ENCODE peak calls at places on chromosome 6, in nine cellular contexts. One of them, this sample, is unnamed.

GRCh38 chr6:63635165-63635562 is 438 bp upstream of the PHF3 start:
- DNase-seq in midbrain: peak
- DNase-seq in activated CD8-positive, alpha-beta memory T cell treated with anti-CD3 and anti-CD28 coated beads for 1 hour: no peak
- DNase-seq in AG10803: no peak
- DNase-seq in cardiac muscle cell: no peak
- DNase-seq in fibroblast of pulmonary artery: no peak
- DNase-seq in psoas muscle: no peak
- DNase-seq in stimulated activated CD4-positive, alpha-beta T cell treated with anti-CD3 and anti-CD28 coated beads, TNF-alpha, amount 100 ng/mL, for 48 hours: peak
- DNase-seq in hypothalamus: no peak
- DNase-seq in this sample: no peak

GRCh38 chr6:111625511-111626331 is 20.0 kb upstream of the TRAF3IP2 start:
- DNase-seq in hypothalamus: peak
- DNase-seq in fibroblast of pulmonary artery: peak
- DNase-seq in AG10803: peak
- DNase-seq in stimulated activated CD4-positive, alpha-beta T cell treated with anti-CD3 and anti-CD28 coated beads, TNF-alpha, amount 100 ng/mL, for 48 hours: no peak
- DNase-seq in activated CD8-positive, alpha-beta memory T cell treated with anti-CD3 and anti-CD28 coated beads for 1 hour: no peak
- DNase-seq in midbrain: peak
- DNase-seq in cardiac muscle cell: peak
- DNase-seq in psoas muscle: peak
- DNase-seq in this sample: no peak

GRCh38 chr6:7261030-7261841 is 51.8 kb downstream of the SSR1 start:
- DNase-seq in hypothalamus: peak
- DNase-seq in AG10803: peak
- DNase-seq in stimulated activated CD4-positive, alpha-beta T cell treated with anti-CD3 and anti-CD28 coated beads, TNF-alpha, amount 100 ng/mL, for 48 hours: peak
- DNase-seq in cardiac muscle cell: peak
- DNase-seq in fibroblast of pulmonary artery: peak
- DNase-seq in activated CD8-positive, alpha-beta memory T cell treated with anti-CD3 and anti-CD28 coated beads for 1 hour: no peak
- DNase-seq in midbrain: peak
- DNase-seq in psoas muscle: peak
- DNase-seq in this sample: peak

GRCh38 chr6:79374308-79374707 is 139.8 kb upstream of the HMGN3 start:
- DNase-seq in cardiac muscle cell: no peak
- DNase-seq in psoas muscle: no peak
- DNase-seq in midbrain: no peak
- DNase-seq in stimulated activated CD4-positive, alpha-beta T cell treated with anti-CD3 and anti-CD28 coated beads, TNF-alpha, amount 100 ng/mL, for 48 hours: no peak
- DNase-seq in AG10803: no peak
- DNase-seq in activated CD8-positive, alpha-beta memory T cell treated with anti-CD3 and anti-CD28 coated beads for 1 hour: no peak
- DNase-seq in fibroblast of pulmonary artery: no peak
- DNase-seq in hypothalamus: no peak
- DNase-seq in this sample: no peak

GRCh38 chr6:31901415-31901952 is 402 bp downstream of the ZBTB12 start:
- DNase-seq in hypothalamus: peak
- DNase-seq in psoas muscle: peak
- DNase-seq in stimulated activated CD4-positive, alpha-beta T cell treated with anti-CD3 and anti-CD28 coated beads, TNF-alpha, amount 100 ng/mL, for 48 hours: peak
- DNase-seq in cardiac muscle cell: peak
- DNase-seq in activated CD8-positive, alpha-beta memory T cell treated with anti-CD3 and anti-CD28 coated beads for 1 hour: peak
- DNase-seq in fibroblast of pulmonary artery: peak
- DNase-seq in midbrain: peak
- DNase-seq in AG10803: peak
- DNase-seq in this sample: peak

GRCh38 chr6:146422789-146423188 is 120.8 kb upstream of the RAB32 start:
- DNase-seq in AG10803: no peak
- DNase-seq in midbrain: no peak
- DNase-seq in activated CD8-positive, alpha-beta memory T cell treated with anti-CD3 and anti-CD28 coated beads for 1 hour: no peak
- DNase-seq in stimulated activated CD4-positive, alpha-beta T cell treated with anti-CD3 and anti-CD28 coated beads, TNF-alpha, amount 100 ng/mL, for 48 hours: no peak
- DNase-seq in psoas muscle: no peak
- DNase-seq in cardiac muscle cell: no peak
- DNase-seq in hypothalamus: no peak
- DNase-seq in fibroblast of pulmonary artery: no peak
- DNase-seq in this sample: no peak

GRCh38 chr6:75691012-75691411 is 58.0 kb upstream of the MYO6 start:
- DNase-seq in activated CD8-positive, alpha-beta memory T cell treated with anti-CD3 and anti-CD28 coated beads for 1 hour: no peak
- DNase-seq in midbrain: no peak
- DNase-seq in hypothalamus: no peak
- DNase-seq in cardiac muscle cell: no peak
- DNase-seq in stimulated activated CD4-positive, alpha-beta T cell treated with anti-CD3 and anti-CD28 coated beads, TNF-alpha, amount 100 ng/mL, for 48 hours: no peak
- DNase-seq in psoas muscle: no peak
- DNase-seq in fibroblast of pulmonary artery: peak
- DNase-seq in AG10803: peak
- DNase-seq in this sample: no peak

GRCh38 chr6:31580807-31581437 is 1.3 kb downstream of the LTB start:
- DNase-seq in fibroblast of pulmonary artery: peak
- DNase-seq in hypothalamus: peak
- DNase-seq in midbrain: peak
- DNase-seq in stimulated activated CD4-positive, alpha-beta T cell treated with anti-CD3 and anti-CD28 coated beads, TNF-alpha, amount 100 ng/mL, for 48 hours: peak
- DNase-seq in activated CD8-positive, alpha-beta memory T cell treated with anti-CD3 and anti-CD28 coated beads for 1 hour: peak
- DNase-seq in AG10803: peak
- DNase-seq in psoas muscle: peak
- DNase-seq in cardiac muscle cell: peak
- DNase-seq in this sample: peak

GRCh38 chr6:12051861-12052368 is 39.8 kb downstream of the HIVEP1 start:
- DNase-seq in psoas muscle: no peak
- DNase-seq in midbrain: no peak
- DNase-seq in AG10803: peak
- DNase-seq in cardiac muscle cell: no peak
- DNase-seq in stimulated activated CD4-positive, alpha-beta T cell treated with anti-CD3 and anti-CD28 coated beads, TNF-alpha, amount 100 ng/mL, for 48 hours: peak
- DNase-seq in fibroblast of pulmonary artery: no peak
- DNase-seq in activated CD8-positive, alpha-beta memory T cell treated with anti-CD3 and anti-CD28 coated beads for 1 hour: no peak
- DNase-seq in hypothalamus: no peak
- DNase-seq in this sample: no peak

GRCh38 chr6:3531481-3531880 is 74.6 kb upstream of the SLC22A23 start:
- DNase-seq in stimulated activated CD4-positive, alpha-beta T cell treated with anti-CD3 and anti-CD28 coated beads, TNF-alpha, amount 100 ng/mL, for 48 hours: no peak
- DNase-seq in psoas muscle: no peak
- DNase-seq in cardiac muscle cell: no peak
- DNase-seq in hypothalamus: no peak
- DNase-seq in AG10803: no peak
- DNase-seq in midbrain: no peak
- DNase-seq in activated CD8-positive, alpha-beta memory T cell treated with anti-CD3 and anti-CD28 coated beads for 1 hour: no peak
- DNase-seq in fibroblast of pulmonary artery: no peak
- DNase-seq in this sample: no peak

GRCh38 chr6:122770835-122771601 is 8.5 kb upstream of the FABP7 start:
- DNase-seq in fibroblast of pulmonary artery: no peak
- DNase-seq in psoas muscle: no peak
- DNase-seq in cardiac muscle cell: peak
- DNase-seq in midbrain: no peak
- DNase-seq in activated CD8-positive, alpha-beta memory T cell treated with anti-CD3 and anti-CD28 coated beads for 1 hour: no peak
- DNase-seq in stimulated activated CD4-positive, alpha-beta T cell treated with anti-CD3 and anti-CD28 coated beads, TNF-alpha, amount 100 ng/mL, for 48 hours: no peak
- DNase-seq in AG10803: no peak
- DNase-seq in hypothalamus: no peak
- DNase-seq in this sample: no peak

GRCh38 chr6:143410859-143411270 is 39.6 kb downstream of the ADAT2 start:
- DNase-seq in midbrain: no peak
- DNase-seq in AG10803: peak
- DNase-seq in fibroblast of pulmonary artery: no peak
- DNase-seq in psoas muscle: no peak
- DNase-seq in hypothalamus: no peak
- DNase-seq in activated CD8-positive, alpha-beta memory T cell treated with anti-CD3 and anti-CD28 coated beads for 1 hour: no peak
- DNase-seq in stimulated activated CD4-positive, alpha-beta T cell treated with anti-CD3 and anti-CD28 coated beads, TNF-alpha, amount 100 ng/mL, for 48 hours: no peak
- DNase-seq in cardiac muscle cell: no peak
- DNase-seq in this sample: no peak

GRCh38 chr6:31354788-31355539 is 2.0 kb downstream of the HLA-B start:
- DNase-seq in stimulated activated CD4-positive, alpha-beta T cell treated with anti-CD3 and anti-CD28 coated beads, TNF-alpha, amount 100 ng/mL, for 48 hours: no peak
- DNase-seq in cardiac muscle cell: peak
- DNase-seq in midbrain: no peak
- DNase-seq in activated CD8-positive, alpha-beta memory T cell treated with anti-CD3 and anti-CD28 coated beads for 1 hour: no peak
- DNase-seq in psoas muscle: no peak
- DNase-seq in fibroblast of pulmonary artery: no peak
- DNase-seq in hypothalamus: no peak
- DNase-seq in AG10803: no peak
- DNase-seq in this sample: no peak

GRCh38 chr6:157831424-157832249 is 8.6 kb downstream of the SNX9 start:
- DNase-seq in cardiac muscle cell: no peak
- DNase-seq in fibroblast of pulmonary artery: no peak
- DNase-seq in stimulated activated CD4-positive, alpha-beta T cell treated with anti-CD3 and anti-CD28 coated beads, TNF-alpha, amount 100 ng/mL, for 48 hours: no peak
- DNase-seq in AG10803: no peak
- DNase-seq in activated CD8-positive, alpha-beta memory T cell treated with anti-CD3 and anti-CD28 coated beads for 1 hour: no peak
- DNase-seq in psoas muscle: no peak
- DNase-seq in midbrain: no peak
- DNase-seq in hypothalamus: no peak
- DNase-seq in this sample: no peak

GRCh38 chr6:146526192-146526591 is 17.4 kb upstream of the RAB32 start:
- DNase-seq in psoas muscle: no peak
- DNase-seq in stimulated activated CD4-positive, alpha-beta T cell treated with anti-CD3 and anti-CD28 coated beads, TNF-alpha, amount 100 ng/mL, for 48 hours: no peak
- DNase-seq in AG10803: peak
- DNase-seq in fibroblast of pulmonary artery: peak
- DNase-seq in activated CD8-positive, alpha-beta memory T cell treated with anti-CD3 and anti-CD28 coated beads for 1 hour: no peak
- DNase-seq in hypothalamus: no peak
- DNase-seq in midbrain: peak
- DNase-seq in cardiac muscle cell: no peak
- DNase-seq in this sample: no peak

GRCh38 chr6:138680085-138680484 is 93.5 kb upstream of the CCDC28A start:
- DNase-seq in fibroblast of pulmonary artery: no peak
- DNase-seq in psoas muscle: no peak
- DNase-seq in activated CD8-positive, alpha-beta memory T cell treated with anti-CD3 and anti-CD28 coated beads for 1 hour: no peak
- DNase-seq in hypothalamus: no peak
- DNase-seq in cardiac muscle cell: no peak
- DNase-seq in midbrain: no peak
- DNase-seq in AG10803: no peak
- DNase-seq in stimulated activated CD4-positive, alpha-beta T cell treated with anti-CD3 and anti-CD28 coated beads, TNF-alpha, amount 100 ng/mL, for 48 hours: no peak
- DNase-seq in this sample: no peak

GRCh38 chr6:710601-711571 is 17.9 kb upstream of the EXOC2 start:
- DNase-seq in midbrain: peak
- DNase-seq in activated CD8-positive, alpha-beta memory T cell treated with anti-CD3 and anti-CD28 coated beads for 1 hour: no peak
- DNase-seq in cardiac muscle cell: peak
- DNase-seq in AG10803: peak
- DNase-seq in fibroblast of pulmonary artery: peak
- DNase-seq in hypothalamus: peak
- DNase-seq in psoas muscle: peak
- DNase-seq in stimulated activated CD4-positive, alpha-beta T cell treated with anti-CD3 and anti-CD28 coated beads, TNF-alpha, amount 100 ng/mL, for 48 hours: peak
- DNase-seq in this sample: peak

GRCh38 chr6:92589970-92590369 is 829.4 kb downstream of the EPHA7 start:
- DNase-seq in cardiac muscle cell: no peak
- DNase-seq in AG10803: peak
- DNase-seq in midbrain: no peak
- DNase-seq in hypothalamus: no peak
- DNase-seq in stimulated activated CD4-positive, alpha-beta T cell treated with anti-CD3 and anti-CD28 coated beads, TNF-alpha, amount 100 ng/mL, for 48 hours: no peak
- DNase-seq in psoas muscle: no peak
- DNase-seq in fibroblast of pulmonary artery: no peak
- DNase-seq in activated CD8-positive, alpha-beta memory T cell treated with anti-CD3 and anti-CD28 coated beads for 1 hour: no peak
- DNase-seq in this sample: no peak

GRCh38 chr6:11779308-11780096 is 899 bp upstream of the ADTRP start:
- DNase-seq in cardiac muscle cell: no peak
- DNase-seq in midbrain: peak
- DNase-seq in psoas muscle: no peak
- DNase-seq in AG10803: no peak
- DNase-seq in stimulated activated CD4-positive, alpha-beta T cell treated with anti-CD3 and anti-CD28 coated beads, TNF-alpha, amount 100 ng/mL, for 48 hours: no peak
- DNase-seq in activated CD8-positive, alpha-beta memory T cell treated with anti-CD3 and anti-CD28 coated beads for 1 hour: no peak
- DNase-seq in fibroblast of pulmonary artery: no peak
- DNase-seq in hypothalamus: peak
- DNase-seq in this sample: no peak

GRCh38 chr6:449486-450419 is 58.2 kb downstream of the IRF4 start:
- DNase-seq in psoas muscle: no peak
- DNase-seq in cardiac muscle cell: no peak
- DNase-seq in activated CD8-positive, alpha-beta memory T cell treated with anti-CD3 and anti-CD28 coated beads for 1 hour: no peak
- DNase-seq in hypothalamus: no peak
- DNase-seq in stimulated activated CD4-positive, alpha-beta T cell treated with anti-CD3 and anti-CD28 coated beads, TNF-alpha, amount 100 ng/mL, for 48 hours: no peak
- DNase-seq in midbrain: no peak
- DNase-seq in fibroblast of pulmonary artery: no peak
- DNase-seq in AG10803: no peak
- DNase-seq in this sample: no peak

GRCh38 chr6:118735320-118735719 is 83.9 kb upstream of the CEP85L start:
- DNase-seq in psoas muscle: no peak
- DNase-seq in hypothalamus: no peak
- DNase-seq in midbrain: no peak
- DNase-seq in cardiac muscle cell: peak
- DNase-seq in AG10803: no peak
- DNase-seq in fibroblast of pulmonary artery: peak
- DNase-seq in activated CD8-positive, alpha-beta memory T cell treated with anti-CD3 and anti-CD28 coated beads for 1 hour: no peak
- DNase-seq in stimulated activated CD4-positive, alpha-beta T cell treated with anti-CD3 and anti-CD28 coated beads, TNF-alpha, amount 100 ng/mL, for 48 hours: no peak
- DNase-seq in this sample: no peak

GRCh38 chr6:169445661-169446581 is 192.3 kb upstream of the THBS2 start:
- DNase-seq in activated CD8-positive, alpha-beta memory T cell treated with anti-CD3 and anti-CD28 coated beads for 1 hour: no peak
- DNase-seq in fibroblast of pulmonary artery: no peak
- DNase-seq in psoas muscle: no peak
- DNase-seq in cardiac muscle cell: no peak
- DNase-seq in AG10803: no peak
- DNase-seq in hypothalamus: no peak
- DNase-seq in stimulated activated CD4-positive, alpha-beta T cell treated with anti-CD3 and anti-CD28 coated beads, TNF-alpha, amount 100 ng/mL, for 48 hours: no peak
- DNase-seq in midbrain: no peak
- DNase-seq in this sample: no peak

GRCh38 chr6:166862287-166862977 is 93.9 kb downstream of the RNASET2 start:
- DNase-seq in cardiac muscle cell: peak
- DNase-seq in hypothalamus: peak
- DNase-seq in activated CD8-positive, alpha-beta memory T cell treated with anti-CD3 and anti-CD28 coated beads for 1 hour: no peak
- DNase-seq in fibroblast of pulmonary artery: no peak
- DNase-seq in midbrain: peak
- DNase-seq in psoas muscle: no peak
- DNase-seq in AG10803: no peak
- DNase-seq in stimulated activated CD4-positive, alpha-beta T cell treated with anti-CD3 and anti-CD28 coated beads, TNF-alpha, amount 100 ng/mL, for 48 hours: peak
- DNase-seq in this sample: no peak

GRCh38 chr6:17167327-17167979 is 65.6 kb downstream of the STMND1 start:
- DNase-seq in midbrain: peak
- DNase-seq in hypothalamus: peak
- DNase-seq in cardiac muscle cell: peak
- DNase-seq in stimulated activated CD4-positive, alpha-beta T cell treated with anti-CD3 and anti-CD28 coated beads, TNF-alpha, amount 100 ng/mL, for 48 hours: no peak
- DNase-seq in fibroblast of pulmonary artery: peak
- DNase-seq in AG10803: peak
- DNase-seq in activated CD8-positive, alpha-beta memory T cell treated with anti-CD3 and anti-CD28 coated beads for 1 hour: no peak
- DNase-seq in psoas muscle: peak
- DNase-seq in this sample: no peak

GRCh38 chr6:85551264-85551663 is 42.4 kb downstream of the SNX14 start:
- DNase-seq in cardiac muscle cell: no peak
- DNase-seq in psoas muscle: no peak
- DNase-seq in AG10803: no peak
- DNase-seq in midbrain: no peak
- DNase-seq in stimulated activated CD4-positive, alpha-beta T cell treated with anti-CD3 and anti-CD28 coated beads, TNF-alpha, amount 100 ng/mL, for 48 hours: no peak
- DNase-seq in fibroblast of pulmonary artery: no peak
- DNase-seq in activated CD8-positive, alpha-beta memory T cell treated with anti-CD3 and anti-CD28 coated beads for 1 hour: no peak
- DNase-seq in hypothalamus: no peak
- DNase-seq in this sample: no peak